ENCODE peak calls at places on chromosome X, in six cellular contexts. H, I, K, Y, E and G are unnamed samples.

GRCh38 chrX:136608295-136608933 is 39.5 kb upstream of the CD40LG start:
- DNase-seq in H (peak; percentile 50), I (no peak), K (no peak), Y (no peak), E (peak; percentile 41), G (no peak)

GRCh38 chrX:120308959-120309872 is 2.0 kb downstream of the TMEM255A start:
- DNase-seq in H (peak; percentile 80), I (peak; percentile 75), K (peak; percentile 14), Y (peak; percentile 84), E (peak; percentile 40), G (no peak)

GRCh38 chrX:38628587-38628986 is 67.2 kb downstream of the TSPAN7 start:
- DNase-seq in H (no peak), I (no peak), K (no peak), Y (no peak), E (no peak), G (no peak)

GRCh38 chrX:132651411-132652086 is 162.7 kb upstream of the MBNL3 start:
- DNase-seq in H (no peak), I (no peak), K (peak; percentile 2), Y (no peak), E (peak; percentile 38), G (no peak)

GRCh38 chrX:106170318-106170717 is 2.2 kb downstream of the PWWP3B start:
- DNase-seq in H (peak; percentile 73), I (no peak), K (no peak), Y (no peak), E (peak; percentile 22), G (no peak)

GRCh38 chrX:132677233-132677716 is 188.4 kb upstream of the MBNL3 start:
- DNase-seq in H (no peak), I (no peak), K (no peak), Y (no peak), E (no peak), G (no peak)

GRCh38 chrX:106323357-106323756 is 155.3 kb downstream of the PWWP3B start:
- DNase-seq in H (no peak), I (no peak), K (no peak), Y (peak; percentile 1), E (no peak), G (no peak)

GRCh38 chrX:51332188-51332942 is at the start of gene NUDT10:
- DNase-seq in H (peak; percentile 28), I (peak; percentile 18), K (peak; percentile 10), Y (peak; percentile 88), E (peak; percentile 46), G (peak; percentile 18)

GRCh38 chrX:7987160-7987992 is 60.2 kb upstream of the PNPLA4 start:
- DNase-seq in H (no peak), I (peak; percentile 11), K (peak; percentile 4), Y (no peak), E (no peak), G (no peak)

GRCh38 chrX:23803931-23804381 is 21.0 kb downstream of the SAT1 start:
- DNase-seq in H (peak; percentile 72), I (no peak), K (peak; percentile 67), Y (no peak), E (peak; percentile 41), G (no peak)

GRCh38 chrX:103175944-103176753 is 38.8 kb upstream of the BEX4 start:
- DNase-seq in H (peak; percentile 67), I (no peak), K (peak; percentile 38), Y (no peak), E (peak; percentile 50), G (peak; percentile 17)

GRCh38 chrX:132488819-132489255 is at the start of gene MBNL3:
- DNase-seq in H (peak; percentile 34), I (peak; percentile 81), K (peak; percentile 5), Y (peak; percentile 89), E (peak; percentile 35), G (no peak)

GRCh38 chrX:22634081-22634480 is 361.4 kb downstream of the CBLL2 start:
- DNase-seq in H (peak; percentile 83), I (no peak), K (peak; percentile 79), Y (no peak), E (peak; percentile 78), G (no peak)

GRCh38 chrX:117972681-117973080 is 143.9 kb downstream of the KLHL13 start:
- DNase-seq in H (no peak), I (no peak), K (peak; percentile 40), Y (no peak), E (no peak), G (no peak)

GRCh38 chrX:45783002-45783401 is 582.3 kb upstream of the DIPK2B start:
- DNase-seq in H (no peak), I (no peak), K (no peak), Y (peak; percentile 1), E (no peak), G (no peak)

GRCh38 chrX:44570524-44570923 is 27.9 kb upstream of the FUNDC1 start:
- DNase-seq in H (peak; percentile 11), I (no peak), K (peak; percentile 28), Y (no peak), E (peak; percentile 50), G (no peak)

GRCh38 chrX:19373034-19373891 is 29.5 kb downstream of the PDHA1 start:
- DNase-seq in H (no peak), I (no peak), K (no peak), Y (peak; percentile 56), E (no peak), G (no peak)

GRCh38 chrX:31255310-31256033 is 183.6 kb upstream of the FTHL17 start:
- DNase-seq in H (no peak), I (no peak), K (no peak), Y (no peak), E (no peak), G (no peak)

GRCh38 chrX:47215291-47215900 is 3.1 kb upstream of the CDK16 start:
- DNase-seq in H (no peak), I (no peak), K (no peak), Y (no peak), E (no peak), G (no peak)

GRCh38 chrX:10854594-10854993 is 234.2 kb upstream of the MID1 start:
- DNase-seq in H (peak; percentile 15), I (no peak), K (no peak), Y (no peak), E (no peak), G (no peak)

GRCh38 chrX:15564981-15565579 is 35.7 kb downstream of the ACE2 start:
- DNase-seq in H (peak; percentile 70), I (no peak), K (peak; percentile 44), Y (no peak), E (peak; percentile 71), G (no peak)

GRCh38 chrX:149259241-149259640 is 245.9 kb downstream of the IDS start:
- DNase-seq in H (peak; percentile 53), I (no peak), K (no peak), Y (no peak), E (peak; percentile 53), G (no peak)

GRCh38 chrX:627510-627964 is 3.1 kb upstream of the SHOX start:
- DNase-seq in H (no peak), I (no peak), K (no peak), Y (no peak), E (no peak), G (no peak)

DNA sequence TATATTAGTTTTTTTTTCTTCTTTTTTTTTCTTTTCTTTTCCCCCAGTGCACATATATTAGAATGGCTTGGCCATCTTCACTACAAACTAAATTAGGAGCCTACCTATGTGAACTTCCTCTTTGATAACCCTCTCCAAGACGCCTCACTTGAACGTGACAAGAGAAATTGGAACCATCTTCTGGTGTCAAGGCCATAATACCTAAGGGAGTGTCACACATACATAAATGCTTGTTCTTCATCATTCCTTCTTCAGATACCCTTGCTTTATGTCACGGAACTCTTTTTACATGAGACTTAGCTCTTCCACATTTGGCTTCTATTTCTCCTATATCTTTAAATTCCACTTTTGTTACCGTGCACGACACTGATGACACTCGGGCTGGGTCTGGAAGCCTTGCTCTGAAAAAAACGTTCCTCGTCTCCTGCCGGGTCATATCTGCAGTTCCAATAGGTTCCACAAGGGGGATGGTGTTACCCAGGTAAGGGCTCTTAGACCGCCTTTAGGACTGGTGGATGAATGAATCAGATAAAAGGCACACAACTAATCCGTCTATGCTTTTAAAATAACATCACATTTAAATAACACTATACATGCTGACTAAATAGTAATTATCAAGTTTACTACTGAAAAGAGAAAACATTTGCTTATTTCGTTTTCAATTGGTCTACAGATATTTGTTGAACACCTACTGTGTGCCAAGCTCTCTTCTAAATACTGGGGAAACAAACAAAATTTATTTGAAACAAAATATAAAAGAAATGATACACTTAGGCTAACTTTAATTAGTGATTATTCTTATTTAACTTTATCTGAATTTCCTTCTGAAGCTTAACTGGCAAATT is 19.9 kb downstream of the DGAT2L6 start:
- DNase-seq in H (peak; percentile 73), I (no peak), K (peak; percentile 40), Y (no peak), E (peak; percentile 69), G (no peak)
- TF ChIP-seq CTCF in H (peak; percentile 76), I (peak; percentile 67), K (peak; percentile 55), Y (peak; percentile 54), E (peak; percentile 73), G (peak; percentile 61)

GRCh38 chrX:5586726-5587125 is 641.9 kb downstream of the NLGN4X start:
- DNase-seq in H (no peak), I (no peak), K (no peak), Y (no peak), E (no peak), G (no peak)
- TF ChIP-seq CTCF in H (no peak), I (no peak), K (no peak), Y (no peak), E (no peak), G (no peak)

DNA sequence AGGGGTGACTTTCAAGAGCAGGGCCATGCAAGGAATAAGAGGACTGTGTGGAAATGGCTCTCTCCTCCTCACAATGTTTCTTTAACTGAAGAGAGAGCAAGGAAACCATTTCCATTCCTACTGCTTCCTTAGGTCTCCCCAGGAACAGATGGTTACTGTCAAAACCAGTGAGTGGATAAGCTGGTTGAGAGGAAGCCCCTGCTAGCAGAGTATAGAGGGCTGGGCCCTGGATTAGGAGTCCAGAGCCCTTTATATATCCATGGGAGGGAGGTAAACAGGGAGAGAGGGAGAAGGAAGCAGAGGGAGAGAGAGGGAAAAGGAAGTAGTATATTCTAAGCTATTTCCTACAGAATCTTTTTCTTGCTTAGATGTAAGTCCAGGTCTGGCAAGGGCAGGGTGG is 43.8 kb upstream of the LAS1L start:
- DNase-seq in H (no peak), I (no peak), K (no peak), Y (no peak), E (no peak), G (no peak)
- TF ChIP-seq CTCF in H (no peak), I (no peak), K (no peak), Y (no peak), E (no peak), G (no peak)

GRCh38 chrX:80181079-80181478 is 166.5 kb downstream of the TBX22 start:
- DNase-seq in H (no peak), I (no peak), K (no peak), Y (no peak), E (no peak), G (no peak)
- TF ChIP-seq CTCF in H (no peak), I (no peak), K (no peak), Y (peak; percentile 5), E (peak; percentile 8), G (no peak)

GRCh38 chrX:50206753-50207152 is 2.2 kb downstream of the CCNB3 start:
- DNase-seq in H (no peak), I (no peak), K (no peak), Y (no peak), E (no peak), G (no peak)

GRCh38 chrX:50211510-50211909 is 6.9 kb downstream of the CCNB3 start:
- DNase-seq in H (peak; percentile 47), I (no peak), K (peak; percentile 4), Y (no peak), E (peak; percentile 37), G (no peak)
- TF ChIP-seq CTCF in H (peak; percentile 46), I (peak; percentile 45), K (no peak), Y (no peak), E (peak; percentile 31), G (no peak)

GRCh38 chrX:18206657-18207056 is 14.0 kb downstream of the BEND2 start:
- DNase-seq in H (no peak), I (no peak), K (no peak), Y (no peak), E (no peak), G (no peak)

GRCh38 chrX:18210470-18210869 is 10.2 kb downstream of the BEND2 start:
- DNase-seq in H (peak; percentile 33), I (no peak), K (peak; percentile 4), Y (no peak), E (peak; percentile 25), G (no peak)
- TF ChIP-seq CTCF in H (peak; percentile 13), I (peak; percentile 8), K (peak; percentile 26), Y (peak; percentile 18), E (peak; percentile 18), G (peak; percentile 18)